ENCODE peak calls at places on chromosome 11, in seven cellular contexts. G, Z, F, E, C, K and A are unnamed samples.

GRCh38 chr11:899724-900123 is 10.9 kb downstream of the CHID1 start:
- DNase-seq in G (no peak), Z (no peak), F (no peak), E (no peak), C (no peak), K (peak; percentile 49), A (no peak)

GRCh38 chr11:126282361-126282741 is 542 bp upstream of the TIRAP start:
- DNase-seq in G (peak; percentile 27), Z (peak; percentile 63), F (no peak), E (no peak), C (no peak), K (peak; percentile 87), A (peak; percentile 48)

GRCh38 chr11:80727315-80727714 is 1286.5 kb upstream of the TENM4 start:
- DNase-seq in G (no peak), Z (peak; percentile 41), F (no peak), E (peak; percentile 27), C (no peak), K (no peak), A (no peak)

GRCh38 chr11:31806186-31806943 is 4.8 kb downstream of the PAX6 start:
- DNase-seq in G (peak; percentile 2), Z (no peak), F (no peak), E (no peak), C (no peak), K (peak; percentile 67), A (no peak)

GRCh38 chr11:1876361-1877063 is 15.2 kb downstream of the PRR33 start:
- DNase-seq in G (no peak), Z (peak; percentile 81), F (no peak), E (no peak), C (no peak), K (peak; percentile 85), A (peak; percentile 79)

GRCh38 chr11:120244476-120244875 is 4.5 kb downstream of the POU2F3 start:
- DNase-seq in G (no peak), Z (peak; percentile 40), F (no peak), E (no peak), C (no peak), K (no peak), A (no peak)

GRCh38 chr11:59271811-59272327 is 59.1 kb upstream of the MPEG1 start:
- DNase-seq in G (no peak), Z (no peak), F (no peak), E (no peak), C (no peak), K (no peak), A (no peak)

GRCh38 chr11:118909619-118910308 is 16.0 kb downstream of the BCL9L start:
- DNase-seq in G (no peak), Z (no peak), F (no peak), E (no peak), C (no peak), K (peak; percentile 74), A (no peak)

GRCh38 chr11:131365601-131366000 is 4.8 kb upstream of the NTM start:
- DNase-seq in G (no peak), Z (no peak), F (no peak), E (no peak), C (no peak), K (no peak), A (no peak)

GRCh38 chr11:103749158-103749557 is 287.3 kb upstream of the DDI1 start:
- DNase-seq in G (no peak), Z (no peak), F (no peak), E (no peak), C (no peak), K (no peak), A (no peak)

GRCh38 chr11:30665067-30665466 is 78.9 kb upstream of the MPPED2 start:
- DNase-seq in G (no peak), Z (no peak), F (no peak), E (no peak), C (no peak), K (no peak), A (no peak)

GRCh38 chr11:62665075-62665629 is at the start of the genes C11orf98 and CSKMT:
- DNase-seq in G (peak; percentile 94), Z (peak; percentile 96), F (peak; percentile 93), E (peak; percentile 60), C (peak; percentile 77), K (peak; percentile 98), A (peak; percentile 94)

GRCh38 chr11:101262258-101262657 is 132.6 kb upstream of the PGR start:
- DNase-seq in G (no peak), Z (no peak), F (no peak), E (no peak), C (no peak), K (no peak), A (no peak)

GRCh38 chr11:67494371-67495233 is 10.6 kb downstream of the PITPNM1 start:
- DNase-seq in G (no peak), Z (no peak), F (no peak), E (no peak), C (no peak), K (peak; percentile 66), A (no peak)

GRCh38 chr11:67347964-67348749 is 5.2 kb downstream of the POLD4 start:
- DNase-seq in G (no peak), Z (peak; percentile 43), F (no peak), E (no peak), C (no peak), K (no peak), A (no peak)

GRCh38 chr11:19242184-19242932 is 1.6 kb upstream of the E2F8 start:
- DNase-seq in G (no peak), Z (no peak), F (no peak), E (no peak), C (no peak), K (peak; percentile 83), A (no peak)

GRCh38 chr11:62401781-62402180 is 17.1 kb upstream of the SCGB1A1 start:
- DNase-seq in G (no peak), Z (no peak), F (no peak), E (no peak), C (no peak), K (peak; percentile 67), A (no peak)

GRCh38 chr11:129613076-129613475 is 202.6 kb upstream of the TMEM45B start:
- DNase-seq in G (no peak), Z (peak; percentile 29), F (no peak), E (no peak), C (no peak), K (no peak), A (no peak)

GRCh38 chr11:35103366-35104194 is 35.4 kb upstream of the CD44 start:
- DNase-seq in G (no peak), Z (no peak), F (no peak), E (no peak), C (no peak), K (no peak), A (no peak)

GRCh38 chr11:121237686-121238658 is 54.6 kb upstream of the SC5D start:
- DNase-seq in G (no peak), Z (peak; percentile 54), F (no peak), E (no peak), C (no peak), K (peak; percentile 41), A (peak; percentile 36)

GRCh38 chr11:131423715-131424114 is 53.3 kb downstream of the NTM start:
- DNase-seq in G (no peak), Z (peak; percentile 9), F (no peak), E (no peak), C (no peak), K (no peak), A (no peak)

GRCh38 chr11:87398913-87399312 is 361.2 kb downstream of the TMEM135 start:
- DNase-seq in G (peak; percentile 88), Z (peak; percentile 4), F (no peak), E (no peak), C (no peak), K (no peak), A (peak; percentile 73)

GRCh38 chr11:10514713-10515112 is 26.3 kb downstream of the RNF141 start:
- DNase-seq in G (no peak), Z (peak; percentile 9), F (no peak), E (no peak), C (no peak), K (no peak), A (no peak)
- H3K36me3 ChIP-seq in G (peaks cover 20% of the 10 kb centered on the region), Z (no peaks in the 10 kb centered on the region), F (peaks cover 9% of the 10 kb centered on the region), E (no peaks in the 10 kb centered on the region), C (peaks cover 3% of the 10 kb centered on the region), K (peaks cover 1% of the 10 kb centered on the region), A (no peaks in the 10 kb centered on the region)

GRCh38 chr11:68598816-68599653 is 85.3 kb upstream of the GAL start:
- DNase-seq in G (no peak), Z (no peak), F (no peak), E (no peak), C (no peak), K (no peak), A (no peak)
- H3K36me3 ChIP-seq in G (peaks cover 88% of the 10 kb centered on the region), Z (peaks cover 82% of the 10 kb centered on the region), F (peaks cover 84% of the 10 kb centered on the region), E (peaks cover 54% of the 10 kb centered on the region), C (peaks cover 69% of the 10 kb centered on the region), K (peaks cover 51% of the 10 kb centered on the region), A (peaks cover 68% of the 10 kb centered on the region)

GRCh38 chr11:123083623-123084029 is 21.7 kb upstream of the HSPA8 start:
- DNase-seq in G (peak; percentile 90), Z (peak; percentile 98), F (peak; percentile 44), E (no peak), C (peak; percentile 80), K (no peak), A (peak; percentile 94)

GRCh38 chr11:123085497-123085896 is 23.6 kb upstream of the HSPA8 start:
- DNase-seq in G (no peak), Z (no peak), F (no peak), E (no peak), C (no peak), K (no peak), A (no peak)

GRCh38 chr11:123084454-123084853 is 22.5 kb upstream of the HSPA8 start:
- DNase-seq in G (no peak), Z (no peak), F (no peak), E (no peak), C (no peak), K (no peak), A (no peak)

GRCh38 chr11:123080023-123080422 is 18.1 kb upstream of the HSPA8 start:
- DNase-seq in G (no peak), Z (no peak), F (no peak), E (no peak), C (no peak), K (no peak), A (no peak)

DNA sequence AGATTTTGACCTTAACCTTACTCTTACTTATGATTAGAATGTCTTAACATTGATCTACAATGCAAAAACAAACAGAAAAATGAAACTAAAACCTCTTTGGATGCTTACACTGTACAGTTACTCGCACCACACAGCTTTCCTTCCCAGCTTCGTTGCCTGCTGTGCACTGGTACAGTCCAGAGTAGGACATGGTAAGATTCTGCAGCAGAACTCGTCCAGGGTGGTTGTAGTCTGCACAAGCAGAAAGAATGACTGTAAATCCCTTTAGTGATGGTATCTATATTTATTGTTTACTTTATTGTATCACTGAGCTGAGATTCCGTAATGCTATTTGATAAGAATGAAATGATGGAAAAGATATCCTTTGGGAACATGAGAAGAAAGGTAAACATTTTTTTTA is 21.0 kb upstream of the HSPA8 start:
- DNase-seq in G (no peak), Z (no peak), F (no peak), E (no peak), C (no peak), K (no peak), A (no peak)
- H3K36me3 ChIP-seq in G (peaks cover 27% of the 10 kb centered on the region), Z (no peaks in the 10 kb centered on the region), F (no peaks in the 10 kb centered on the region), E (no peaks in the 10 kb centered on the region), C (peaks cover 3% of the 10 kb centered on the region), K (no peaks in the 10 kb centered on the region), A (no peaks in the 10 kb centered on the region)

DNA sequence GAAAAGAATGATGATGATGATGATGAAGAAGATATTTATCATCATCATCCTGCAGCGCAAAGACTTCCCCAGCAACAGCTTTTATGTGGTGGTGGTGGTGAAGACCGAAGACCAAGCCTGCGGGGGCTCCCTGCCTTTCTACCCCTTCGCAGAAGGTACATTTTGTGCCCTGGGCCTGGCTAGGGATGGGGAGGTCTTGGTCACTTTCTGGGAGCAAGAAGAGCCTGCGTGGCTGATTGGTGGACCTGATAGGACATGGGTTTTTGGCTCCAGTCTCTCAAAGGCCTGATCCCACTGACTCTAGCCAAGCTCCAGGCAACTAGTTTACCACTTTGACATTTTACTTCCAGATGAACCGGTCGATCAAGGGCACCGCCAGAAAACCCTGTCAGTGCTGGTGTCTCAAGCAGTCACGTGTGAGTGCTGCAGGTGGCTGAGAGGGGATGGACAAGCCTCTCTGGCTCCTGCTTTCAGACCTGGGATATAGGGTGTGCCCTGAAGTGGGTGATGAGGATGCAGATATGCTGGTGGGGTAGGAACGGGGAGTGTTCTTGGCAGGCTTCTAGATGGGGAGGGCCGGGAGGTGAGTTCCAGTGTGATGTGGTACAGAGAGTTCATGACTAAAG is 5.3 kb downstream of the SIDT2 start:
- DNase-seq in G (no peak), Z (no peak), F (no peak), E (no peak), C (no peak), K (no peak), A (no peak)
- H3K36me3 ChIP-seq in G (peaks cover 72% of the 10 kb centered on the region), Z (peaks cover 9% of the 10 kb centered on the region), F (peaks cover 9% of the 10 kb centered on the region), E (no peaks in the 10 kb centered on the region), C (peaks cover 29% of the 10 kb centered on the region), K (no peaks in the 10 kb centered on the region), A (no peaks in the 10 kb centered on the region)